ENCODE peak calls at places on chromosome 1, in eight cellular contexts. One of them, this sample, is unnamed.

GRCh38 chr1:196779093-196779492 is 4.5 kb downstream of the CFHR3 start:
- DNase-seq in Calu3: no peak
- DNase-seq in AML-193: no peak
- DNase-seq in aorta: no peak
- DNase-seq in NCI-H1092: no peak
- DNase-seq in HCT116: no peak
- DNase-seq in Peyer's patch: no peak
- DNase-seq in NCI-H1436 treated with DMSO at 0.1 percent for 48 hours: no peak
- DNase-seq in this sample: no peak

GRCh38 chr1:235919127-235919796 is 52.6 kb upstream of the LYST start:
- DNase-seq in Calu3: no peak
- DNase-seq in AML-193: no peak
- DNase-seq in aorta: no peak
- DNase-seq in NCI-H1092: no peak
- DNase-seq in HCT116: no peak
- DNase-seq in Peyer's patch: no peak
- DNase-seq in NCI-H1436 treated with DMSO at 0.1 percent for 48 hours: no peak
- DNase-seq in this sample: no peak

GRCh38 chr1:18890704-18891103 is 11.7 kb downstream of the ALDH4A1 start:
- DNase-seq in Calu3: no peak
- DNase-seq in AML-193: no peak
- DNase-seq in aorta: no peak
- DNase-seq in NCI-H1092: no peak
- DNase-seq in HCT116: no peak
- DNase-seq in Peyer's patch: no peak
- DNase-seq in NCI-H1436 treated with DMSO at 0.1 percent for 48 hours: no peak
- DNase-seq in this sample: no peak

GRCh38 chr1:6208723-6209660 is 3.1 kb downstream of the RNF207 start:
- DNase-seq in Calu3: no peak
- DNase-seq in AML-193: no peak
- DNase-seq in aorta: no peak
- DNase-seq in NCI-H1092: peak; percentile 82
- DNase-seq in HCT116: no peak
- DNase-seq in Peyer's patch: no peak
- DNase-seq in NCI-H1436 treated with DMSO at 0.1 percent for 48 hours: no peak
- DNase-seq in this sample: no peak

GRCh38 chr1:245673920-245674414 is 519.2 kb downstream of the KIF26B start:
- DNase-seq in Calu3: no peak
- DNase-seq in AML-193: no peak
- DNase-seq in aorta: no peak
- DNase-seq in NCI-H1092: no peak
- DNase-seq in HCT116: no peak
- DNase-seq in Peyer's patch: no peak
- DNase-seq in NCI-H1436 treated with DMSO at 0.1 percent for 48 hours: no peak
- DNase-seq in this sample: no peak

GRCh38 chr1:31799196-31799894 is 16.5 kb downstream of the SPOCD1 start:
- DNase-seq in Calu3: no peak
- DNase-seq in AML-193: no peak
- DNase-seq in aorta: no peak
- DNase-seq in NCI-H1092: no peak
- DNase-seq in HCT116: no peak
- DNase-seq in Peyer's patch: no peak
- DNase-seq in NCI-H1436 treated with DMSO at 0.1 percent for 48 hours: no peak
- DNase-seq in this sample: peak; percentile 28

GRCh38 chr1:204859885-204860284 is 10.8 kb upstream of the NFASC start:
- DNase-seq in Calu3: no peak
- DNase-seq in AML-193: no peak
- DNase-seq in aorta: no peak
- DNase-seq in NCI-H1092: no peak
- DNase-seq in HCT116: no peak
- DNase-seq in Peyer's patch: no peak
- DNase-seq in NCI-H1436 treated with DMSO at 0.1 percent for 48 hours: no peak
- DNase-seq in this sample: no peak

GRCh38 chr1:221925947-221926346 is 184.1 kb upstream of the DUSP10 start:
- DNase-seq in Calu3: no peak
- DNase-seq in AML-193: no peak
- DNase-seq in aorta: no peak
- DNase-seq in NCI-H1092: no peak
- DNase-seq in HCT116: no peak
- DNase-seq in Peyer's patch: no peak
- DNase-seq in NCI-H1436 treated with DMSO at 0.1 percent for 48 hours: no peak
- DNase-seq in this sample: no peak

GRCh38 chr1:69569983-69570755 is 2.4 kb downstream of the LRRC7 start:
- DNase-seq in Calu3: no peak
- DNase-seq in AML-193: no peak
- DNase-seq in aorta: no peak
- DNase-seq in NCI-H1092: no peak
- DNase-seq in HCT116: no peak
- DNase-seq in Peyer's patch: no peak
- DNase-seq in NCI-H1436 treated with DMSO at 0.1 percent for 48 hours: no peak
- DNase-seq in this sample: no peak

GRCh38 chr1:100989306-100990077 is 36.1 kb downstream of the DPH5 start:
- DNase-seq in Calu3: no peak
- DNase-seq in AML-193: no peak
- DNase-seq in aorta: no peak
- DNase-seq in NCI-H1092: no peak
- DNase-seq in HCT116: no peak
- DNase-seq in Peyer's patch: no peak
- DNase-seq in NCI-H1436 treated with DMSO at 0.1 percent for 48 hours: no peak
- DNase-seq in this sample: no peak

GRCh38 chr1:110089561-110090275 is 19.2 kb upstream of the ALX3 start:
- DNase-seq in Calu3: no peak
- DNase-seq in AML-193: no peak
- DNase-seq in aorta: no peak
- DNase-seq in NCI-H1092: no peak
- DNase-seq in HCT116: no peak
- DNase-seq in Peyer's patch: no peak
- DNase-seq in NCI-H1436 treated with DMSO at 0.1 percent for 48 hours: no peak
- DNase-seq in this sample: no peak

GRCh38 chr1:89598450-89599331 is 34.2 kb upstream of the LRRC8C start:
- DNase-seq in Calu3: peak; percentile 36
- DNase-seq in AML-193: peak; percentile 64
- DNase-seq in aorta: no peak
- DNase-seq in NCI-H1092: peak; percentile 8
- DNase-seq in HCT116: peak; percentile 26
- DNase-seq in Peyer's patch: no peak
- DNase-seq in NCI-H1436 treated with DMSO at 0.1 percent for 48 hours: peak; percentile 6
- DNase-seq in this sample: peak; percentile 51

GRCh38 chr1:175373786-175374623 is 181.4 kb upstream of the KIAA0040 start:
- DNase-seq in Calu3: peak; percentile 56
- DNase-seq in AML-193: no peak
- DNase-seq in aorta: no peak
- DNase-seq in NCI-H1092: peak; percentile 24
- DNase-seq in HCT116: peak; percentile 13
- DNase-seq in Peyer's patch: peak; percentile 17
- DNase-seq in NCI-H1436 treated with DMSO at 0.1 percent for 48 hours: no peak
- DNase-seq in this sample: peak; percentile 48

GRCh38 chr1:55015731-55016620 is 17.2 kb downstream of the BSND start:
- DNase-seq in Calu3: no peak
- DNase-seq in AML-193: no peak
- DNase-seq in aorta: peak; percentile 62
- DNase-seq in NCI-H1092: no peak
- DNase-seq in HCT116: no peak
- DNase-seq in Peyer's patch: no peak
- DNase-seq in NCI-H1436 treated with DMSO at 0.1 percent for 48 hours: no peak
- DNase-seq in this sample: no peak

GRCh38 chr1:236343246-236343862 is 50.7 kb upstream of the EDARADD start:
- DNase-seq in Calu3: no peak
- DNase-seq in AML-193: no peak
- DNase-seq in aorta: no peak
- DNase-seq in NCI-H1092: no peak
- DNase-seq in HCT116: no peak
- DNase-seq in Peyer's patch: no peak
- DNase-seq in NCI-H1436 treated with DMSO at 0.1 percent for 48 hours: no peak
- DNase-seq in this sample: no peak

GRCh38 chr1:218983848-218984247 is 189.8 kb upstream of the LYPLAL1 start:
- DNase-seq in Calu3: no peak
- DNase-seq in AML-193: no peak
- DNase-seq in aorta: no peak
- DNase-seq in NCI-H1092: no peak
- DNase-seq in HCT116: no peak
- DNase-seq in Peyer's patch: no peak
- DNase-seq in NCI-H1436 treated with DMSO at 0.1 percent for 48 hours: no peak
- DNase-seq in this sample: no peak

GRCh38 chr1:245556057-245556456 is 401.3 kb downstream of the KIF26B start:
- DNase-seq in Calu3: no peak
- DNase-seq in AML-193: no peak
- DNase-seq in aorta: no peak
- DNase-seq in NCI-H1092: no peak
- DNase-seq in HCT116: no peak
- DNase-seq in Peyer's patch: no peak
- DNase-seq in NCI-H1436 treated with DMSO at 0.1 percent for 48 hours: no peak
- DNase-seq in this sample: no peak

GRCh38 chr1:192485692-192486436 is 89.7 kb upstream of the RGS1 start:
- DNase-seq in Calu3: peak; percentile 71
- DNase-seq in AML-193: no peak
- DNase-seq in aorta: peak; percentile 64
- DNase-seq in NCI-H1092: no peak
- DNase-seq in HCT116: no peak
- DNase-seq in Peyer's patch: no peak
- DNase-seq in NCI-H1436 treated with DMSO at 0.1 percent for 48 hours: no peak
- DNase-seq in this sample: no peak

GRCh38 chr1:94025383-94026340 is 95.3 kb downstream of the ABCA4 start:
- DNase-seq in Calu3: peak; percentile 54
- DNase-seq in AML-193: peak; percentile 24
- DNase-seq in aorta: no peak
- DNase-seq in NCI-H1092: peak; percentile 19
- DNase-seq in HCT116: peak; percentile 65
- DNase-seq in Peyer's patch: no peak
- DNase-seq in NCI-H1436 treated with DMSO at 0.1 percent for 48 hours: no peak
- DNase-seq in this sample: peak; percentile 84

GRCh38 chr1:217261636-217262035 is 369.3 kb downstream of the GPATCH2 start:
- DNase-seq in Calu3: no peak
- DNase-seq in AML-193: no peak
- DNase-seq in aorta: no peak
- DNase-seq in NCI-H1092: no peak
- DNase-seq in HCT116: no peak
- DNase-seq in Peyer's patch: no peak
- DNase-seq in NCI-H1436 treated with DMSO at 0.1 percent for 48 hours: no peak
- DNase-seq in this sample: no peak

GRCh38 chr1:159492575-159493323 is 43.1 kb downstream of the OR10J5 start:
- DNase-seq in Calu3: no peak
- DNase-seq in AML-193: no peak
- DNase-seq in aorta: no peak
- DNase-seq in NCI-H1092: no peak
- DNase-seq in HCT116: no peak
- DNase-seq in Peyer's patch: no peak
- DNase-seq in NCI-H1436 treated with DMSO at 0.1 percent for 48 hours: no peak
- DNase-seq in this sample: no peak

This sample was measured in cerebellar cortex.